ENCODE peak calls at places on chromosomes 12 and 14, in ten cellular contexts. One of them, this sample, is unnamed.

GRCh38 chr12:89880695-89881350 is 172.2 kb upstream of the ATP2B1 start:
- DNase-seq in MM.1S: peak; percentile 83
- DNase-seq in cardiac fibroblast: no peak
- DNase-seq in fibroblast of the aortic adventitia: no peak
- DNase-seq in AG10803: no peak
- DNase-seq in right lobe of liver: no peak
- DNase-seq in GM10248: peak; percentile 60
- DNase-seq in osteocyte: no peak
- DNase-seq in kidney: no peak
- DNase-seq in cardiac muscle cell: no peak
- DNase-seq in this sample: no peak

GRCh38 chr14:21719841-21720240 is 46.2 kb upstream of the OR4E1 start:
- DNase-seq in MM.1S: no peak
- DNase-seq in cardiac fibroblast: no peak
- DNase-seq in fibroblast of the aortic adventitia: no peak
- DNase-seq in AG10803: no peak
- DNase-seq in right lobe of liver: no peak
- DNase-seq in GM10248: no peak
- DNase-seq in osteocyte: no peak
- DNase-seq in kidney: no peak
- DNase-seq in cardiac muscle cell: no peak
- DNase-seq in this sample: no peak

GRCh38 chr12:71872999-71873398 is 33.4 kb downstream of the TBC1D15 start:
- DNase-seq in MM.1S: no peak
- DNase-seq in cardiac fibroblast: no peak
- DNase-seq in fibroblast of the aortic adventitia: no peak
- DNase-seq in AG10803: no peak
- DNase-seq in right lobe of liver: no peak
- DNase-seq in GM10248: no peak
- DNase-seq in osteocyte: no peak
- DNase-seq in kidney: no peak
- DNase-seq in cardiac muscle cell: no peak
- DNase-seq in this sample: no peak

GRCh38 chr14:73783107-73783727 is 68.4 kb upstream of the PTGR2 start:
- DNase-seq in MM.1S: no peak
- DNase-seq in cardiac fibroblast: no peak
- DNase-seq in fibroblast of the aortic adventitia: no peak
- DNase-seq in AG10803: no peak
- DNase-seq in right lobe of liver: peak; percentile 59
- DNase-seq in GM10248: no peak
- DNase-seq in osteocyte: no peak
- DNase-seq in kidney: no peak
- DNase-seq in cardiac muscle cell: no peak
- DNase-seq in this sample: no peak

GRCh38 chr14:79443602-79444001 is 767.7 kb downstream of the DIO2 start:
- DNase-seq in MM.1S: no peak
- DNase-seq in cardiac fibroblast: no peak
- DNase-seq in fibroblast of the aortic adventitia: no peak
- DNase-seq in AG10803: no peak
- DNase-seq in right lobe of liver: no peak
- DNase-seq in GM10248: no peak
- DNase-seq in osteocyte: no peak
- DNase-seq in kidney: no peak
- DNase-seq in cardiac muscle cell: no peak
- DNase-seq in this sample: no peak

GRCh38 chr14:102516531-102517411 is 7.2 kb upstream of the ANKRD9 start:
- DNase-seq in MM.1S: no peak
- DNase-seq in cardiac fibroblast: no peak
- DNase-seq in fibroblast of the aortic adventitia: no peak
- DNase-seq in AG10803: no peak
- DNase-seq in right lobe of liver: peak; percentile 56
- DNase-seq in GM10248: peak; percentile 84
- DNase-seq in osteocyte: peak; percentile 91
- DNase-seq in kidney: peak; percentile 82
- DNase-seq in cardiac muscle cell: no peak
- DNase-seq in this sample: no peak

GRCh38 chr14:87529081-87529480 is 463.9 kb downstream of the GALC start:
- DNase-seq in MM.1S: no peak
- DNase-seq in cardiac fibroblast: no peak
- DNase-seq in fibroblast of the aortic adventitia: no peak
- DNase-seq in AG10803: no peak
- DNase-seq in right lobe of liver: no peak
- DNase-seq in GM10248: no peak
- DNase-seq in osteocyte: no peak
- DNase-seq in kidney: no peak
- DNase-seq in cardiac muscle cell: no peak
- DNase-seq in this sample: no peak

GRCh38 chr12:104695453-104696148 is 238.9 kb downstream of the CHST11 start:
- DNase-seq in MM.1S: no peak
- DNase-seq in cardiac fibroblast: peak; percentile 92
- DNase-seq in fibroblast of the aortic adventitia: peak; percentile 93
- DNase-seq in AG10803: peak; percentile 74
- DNase-seq in right lobe of liver: no peak
- DNase-seq in GM10248: peak; percentile 49
- DNase-seq in osteocyte: no peak
- DNase-seq in kidney: no peak
- DNase-seq in cardiac muscle cell: peak; percentile 93
- DNase-seq in this sample: no peak

GRCh38 chr14:96095058-96095457 is 55.9 kb downstream of the C14orf132 start:
- DNase-seq in MM.1S: no peak
- DNase-seq in cardiac fibroblast: no peak
- DNase-seq in fibroblast of the aortic adventitia: no peak
- DNase-seq in AG10803: no peak
- DNase-seq in right lobe of liver: no peak
- DNase-seq in GM10248: no peak
- DNase-seq in osteocyte: no peak
- DNase-seq in kidney: no peak
- DNase-seq in cardiac muscle cell: no peak
- DNase-seq in this sample: no peak

GRCh38 chr12:34217660-34218059 is 195.4 kb downstream of the ALG10 start:
- DNase-seq in MM.1S: no peak
- DNase-seq in cardiac fibroblast: no peak
- DNase-seq in fibroblast of the aortic adventitia: no peak
- DNase-seq in AG10803: no peak
- DNase-seq in right lobe of liver: no peak
- DNase-seq in GM10248: no peak
- DNase-seq in osteocyte: peak; percentile 54
- DNase-seq in kidney: no peak
- DNase-seq in cardiac muscle cell: no peak
- DNase-seq in this sample: no peak

GRCh38 chr14:71467419-71467818 is 464.8 kb upstream of the RGS6 start:
- DNase-seq in MM.1S: no peak
- DNase-seq in cardiac fibroblast: no peak
- DNase-seq in fibroblast of the aortic adventitia: peak; percentile 47
- DNase-seq in AG10803: peak; percentile 79
- DNase-seq in right lobe of liver: no peak
- DNase-seq in GM10248: no peak
- DNase-seq in osteocyte: no peak
- DNase-seq in kidney: no peak
- DNase-seq in cardiac muscle cell: no peak
- DNase-seq in this sample: no peak

GRCh38 chr14:74574706-74575105 is 37.3 kb downstream of the LTBP2 start:
- DNase-seq in MM.1S: no peak
- DNase-seq in cardiac fibroblast: no peak
- DNase-seq in fibroblast of the aortic adventitia: no peak
- DNase-seq in AG10803: no peak
- DNase-seq in right lobe of liver: no peak
- DNase-seq in GM10248: no peak
- DNase-seq in osteocyte: no peak
- DNase-seq in kidney: no peak
- DNase-seq in cardiac muscle cell: no peak
- DNase-seq in this sample: no peak

GRCh38 chr14:70269582-70269981 is 80.8 kb upstream of the SLC8A3 start:
- DNase-seq in MM.1S: no peak
- DNase-seq in cardiac fibroblast: no peak
- DNase-seq in fibroblast of the aortic adventitia: no peak
- DNase-seq in AG10803: no peak
- DNase-seq in right lobe of liver: no peak
- DNase-seq in GM10248: no peak
- DNase-seq in osteocyte: no peak
- DNase-seq in kidney: no peak
- DNase-seq in cardiac muscle cell: no peak
- DNase-seq in this sample: no peak

GRCh38 chr14:61231810-61232209 is 49.3 kb downstream of the TMEM30B start:
- DNase-seq in MM.1S: no peak
- DNase-seq in cardiac fibroblast: no peak
- DNase-seq in fibroblast of the aortic adventitia: no peak
- DNase-seq in AG10803: no peak
- DNase-seq in right lobe of liver: no peak
- DNase-seq in GM10248: no peak
- DNase-seq in osteocyte: no peak
- DNase-seq in kidney: no peak
- DNase-seq in cardiac muscle cell: no peak
- DNase-seq in this sample: no peak

GRCh38 chr12:131863711-131864396 is 30.6 kb upstream of the ULK1 start:
- DNase-seq in MM.1S: no peak
- DNase-seq in cardiac fibroblast: no peak
- DNase-seq in fibroblast of the aortic adventitia: no peak
- DNase-seq in AG10803: no peak
- DNase-seq in right lobe of liver: no peak
- DNase-seq in GM10248: no peak
- DNase-seq in osteocyte: no peak
- DNase-seq in kidney: peak; percentile 57
- DNase-seq in cardiac muscle cell: no peak
- DNase-seq in this sample: no peak

GRCh38 chr12:15772405-15773018 is 16.7 kb downstream of the EPS8 start:
- DNase-seq in MM.1S: no peak
- DNase-seq in cardiac fibroblast: peak; percentile 52
- DNase-seq in fibroblast of the aortic adventitia: peak; percentile 43
- DNase-seq in AG10803: peak; percentile 49
- DNase-seq in right lobe of liver: no peak
- DNase-seq in GM10248: no peak
- DNase-seq in osteocyte: no peak
- DNase-seq in kidney: no peak
- DNase-seq in cardiac muscle cell: peak; percentile 45
- DNase-seq in this sample: no peak
- TF ChIP-seq CTCF in MM.1S: peak; percentile 37
- TF ChIP-seq CTCF in cardiac fibroblast: peak; percentile 31
- TF ChIP-seq CTCF in fibroblast of the aortic adventitia: peak; percentile 50
- TF ChIP-seq CTCF in AG10803: peak; percentile 51
- TF ChIP-seq CTCF in right lobe of liver: peak; percentile 44
- TF ChIP-seq CTCF in GM10248: peak; percentile 14
- TF ChIP-seq CTCF in osteocyte: peak; percentile 55
- TF ChIP-seq CTCF in kidney: peak; percentile 14
- TF ChIP-seq CTCF in cardiac muscle cell: peak; percentile 35
- TF ChIP-seq CTCF in this sample: no peak

GRCh38 chr12:12645485-12645884 is 33.8 kb downstream of the CREBL2 start:
- DNase-seq in MM.1S: peak; percentile 64
- DNase-seq in cardiac fibroblast: peak; percentile 35
- DNase-seq in fibroblast of the aortic adventitia: peak; percentile 50
- DNase-seq in AG10803: peak; percentile 43
- DNase-seq in right lobe of liver: no peak
- DNase-seq in GM10248: peak; percentile 62
- DNase-seq in osteocyte: no peak
- DNase-seq in kidney: no peak
- DNase-seq in cardiac muscle cell: peak; percentile 46
- DNase-seq in this sample: no peak
- TF ChIP-seq CTCF in MM.1S: peak; percentile 69
- TF ChIP-seq CTCF in cardiac fibroblast: peak; percentile 52
- TF ChIP-seq CTCF in fibroblast of the aortic adventitia: peak; percentile 53
- TF ChIP-seq CTCF in AG10803: peak; percentile 58
- TF ChIP-seq CTCF in right lobe of liver: peak; percentile 27
- TF ChIP-seq CTCF in GM10248: peak; percentile 36
- TF ChIP-seq CTCF in osteocyte: peak; percentile 46
- TF ChIP-seq CTCF in kidney: peak; percentile 29
- TF ChIP-seq CTCF in cardiac muscle cell: peak; percentile 55
- TF ChIP-seq CTCF in this sample: peak; percentile 19

GRCh38 chr12:52878507-52879393 is 26.1 kb downstream of the KRT8 start:
- DNase-seq in MM.1S: no peak
- DNase-seq in cardiac fibroblast: no peak
- DNase-seq in fibroblast of the aortic adventitia: no peak
- DNase-seq in AG10803: no peak
- DNase-seq in right lobe of liver: no peak
- DNase-seq in GM10248: no peak
- DNase-seq in osteocyte: no peak
- DNase-seq in kidney: no peak
- DNase-seq in cardiac muscle cell: no peak
- DNase-seq in this sample: no peak

GRCh38 chr12:52876371-52876770 is 27.6 kb upstream of the KRT78 start:
- DNase-seq in MM.1S: no peak
- DNase-seq in cardiac fibroblast: no peak
- DNase-seq in fibroblast of the aortic adventitia: no peak
- DNase-seq in AG10803: no peak
- DNase-seq in right lobe of liver: peak; percentile 33
- DNase-seq in GM10248: no peak
- DNase-seq in osteocyte: no peak
- DNase-seq in kidney: peak; percentile 95
- DNase-seq in cardiac muscle cell: no peak
- DNase-seq in this sample: no peak

GRCh38 chr12:52874573-52875435 is 26.0 kb upstream of the KRT78 start:
- DNase-seq in MM.1S: no peak
- DNase-seq in cardiac fibroblast: peak; percentile 30
- DNase-seq in fibroblast of the aortic adventitia: no peak
- DNase-seq in AG10803: no peak
- DNase-seq in right lobe of liver: no peak
- DNase-seq in GM10248: no peak
- DNase-seq in osteocyte: no peak
- DNase-seq in kidney: peak; percentile 37
- DNase-seq in cardiac muscle cell: no peak
- DNase-seq in this sample: no peak

GRCh38 chr12:52879394-52880351 is 25.2 kb downstream of the KRT8 start:
- DNase-seq in MM.1S: peak; percentile 75
- DNase-seq in cardiac fibroblast: peak; percentile 92
- DNase-seq in fibroblast of the aortic adventitia: peak; percentile 92
- DNase-seq in AG10803: peak; percentile 82
- DNase-seq in right lobe of liver: peak; percentile 78
- DNase-seq in GM10248: peak; percentile 64
- DNase-seq in osteocyte: peak; percentile 90
- DNase-seq in kidney: peak; percentile 84
- DNase-seq in cardiac muscle cell: peak; percentile 93
- DNase-seq in this sample: peak; percentile 86

GRCh38 chr12:52877242-52877641 is 27.6 kb downstream of the KRT8 start:
- DNase-seq in MM.1S: no peak
- DNase-seq in cardiac fibroblast: no peak
- DNase-seq in fibroblast of the aortic adventitia: no peak
- DNase-seq in AG10803: no peak
- DNase-seq in right lobe of liver: no peak
- DNase-seq in GM10248: no peak
- DNase-seq in osteocyte: no peak
- DNase-seq in kidney: no peak
- DNase-seq in cardiac muscle cell: no peak
- DNase-seq in this sample: no peak
- TF ChIP-seq CTCF in MM.1S: no peak
- TF ChIP-seq CTCF in cardiac fibroblast: no peak
- TF ChIP-seq CTCF in fibroblast of the aortic adventitia: no peak
- TF ChIP-seq CTCF in AG10803: no peak
- TF ChIP-seq CTCF in right lobe of liver: no peak
- TF ChIP-seq CTCF in GM10248: no peak
- TF ChIP-seq CTCF in osteocyte: no peak
- TF ChIP-seq CTCF in kidney: no peak
- TF ChIP-seq CTCF in cardiac muscle cell: no peak
- TF ChIP-seq CTCF in this sample: no peak

DNA sequence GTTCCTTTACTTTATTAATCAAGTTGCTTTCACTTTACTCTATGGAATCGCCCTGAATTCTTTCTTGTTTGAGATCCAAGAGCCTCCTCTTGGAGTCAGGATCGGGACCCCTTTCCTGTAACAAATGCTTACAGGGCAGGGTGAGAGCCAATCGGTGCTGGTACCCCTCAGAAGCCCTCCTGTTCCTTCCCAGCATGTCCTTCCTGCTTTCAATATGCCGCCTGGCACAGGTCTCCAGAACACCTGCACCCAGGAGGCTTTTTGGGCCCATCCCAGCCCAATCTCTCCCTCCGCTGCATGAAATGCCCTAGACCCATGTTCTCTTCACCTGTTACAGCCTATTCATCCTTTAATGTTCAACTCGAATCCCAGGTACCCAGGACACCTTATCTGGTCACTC is 122.2 kb downstream of the FOXN3 start:
- DNase-seq in MM.1S: no peak
- DNase-seq in cardiac fibroblast: no peak
- DNase-seq in fibroblast of the aortic adventitia: no peak
- DNase-seq in AG10803: no peak
- DNase-seq in right lobe of liver: no peak
- DNase-seq in GM10248: no peak
- DNase-seq in osteocyte: no peak
- DNase-seq in kidney: no peak
- DNase-seq in cardiac muscle cell: no peak
- DNase-seq in this sample: no peak
- TF ChIP-seq CTCF in MM.1S: no peak
- TF ChIP-seq CTCF in cardiac fibroblast: no peak
- TF ChIP-seq CTCF in fibroblast of the aortic adventitia: no peak
- TF ChIP-seq CTCF in AG10803: no peak
- TF ChIP-seq CTCF in right lobe of liver: no peak
- TF ChIP-seq CTCF in GM10248: no peak
- TF ChIP-seq CTCF in osteocyte: no peak
- TF ChIP-seq CTCF in kidney: no peak
- TF ChIP-seq CTCF in cardiac muscle cell: no peak
- TF ChIP-seq CTCF in this sample: no peak